ENCODE peak calls at places on chromosome 13, in eight cellular contexts. W is AG10803, Q is cardiac fibroblast, O is upper lobe of left lung, U is mucosa of descending colon, I is choroid plexus epithelial cell, M is GM23338, G is left ventricle myocardium inferior. P is an unnamed sample.

GRCh38 chr13:113901642-113902041 is 37.8 kb upstream of the GAS6 start:
- DNase-seq in G (no peak), W (no peak), U (no peak), Q (no peak), I (no peak), M (no peak), O (no peak), P (no peak)

GRCh38 chr13:114148521-114148855 is 16.1 kb upstream of the RASA3 start:
- DNase-seq in Q (no peak), W (no peak), U (peak), G (no peak), M (no peak), I (no peak), O (peak), P (peak)

GRCh38 chr13:84399320-84400085 is 517.2 kb upstream of the SLITRK1 start:
- DNase-seq in U (no peak), O (no peak), G (no peak), I (peak), M (peak), Q (no peak), W (no peak), P (no peak)

GRCh38 chr13:43364210-43365041 is 341.0 kb downstream of the DNAJC15 start:
- DNase-seq in G (no peak), W (peak), Q (peak), M (no peak), U (no peak), I (peak), O (no peak), P (no peak)

GRCh38 chr13:50692396-50692915 is 151.0 kb downstream of the DLEU7 start:
- DNase-seq in M (no peak), U (no peak), G (no peak), O (no peak), W (peak), Q (no peak), I (no peak), P (no peak)

GRCh38 chr13:30892966-30893365 is 13.1 kb upstream of the MEDAG start:
- DNase-seq in Q (peak), U (no peak), I (peak), W (peak), M (peak), G (no peak), O (no peak), P (peak)

GRCh38 chr13:44004881-44005280 is 125.2 kb downstream of the LACC1 start:
- DNase-seq in G (no peak), O (no peak), U (no peak), Q (peak), M (no peak), W (peak), I (peak), P (no peak)

GRCh38 chr13:76813874-76814273 is 72.3 kb downstream of the KCTD12 start:
- DNase-seq in W (no peak), U (peak), G (no peak), O (no peak), M (no peak), I (no peak), Q (no peak), P (no peak)

GRCh38 chr13:86741762-86742285 is 929.3 kb upstream of the SLITRK5 start:
- DNase-seq in U (no peak), I (peak), Q (no peak), G (no peak), O (no peak), W (no peak), M (peak), P (no peak)

GRCh38 chr13:92553470-92554114 is 673.0 kb upstream of the GPC6 start:
- DNase-seq in W (no peak), G (no peak), I (no peak), Q (no peak), M (no peak), U (no peak), O (no peak), P (no peak)

GRCh38 chr13:71320452-71320851 is 546.6 kb downstream of the DACH1 start:
- DNase-seq in O (no peak), W (no peak), I (peak), M (peak), U (no peak), Q (peak), G (no peak), P (peak)

GRCh38 chr13:110418944-110419343 is 111.9 kb downstream of the COL4A2 start:
- DNase-seq in Q (no peak), W (no peak), O (no peak), U (no peak), I (no peak), G (peak), M (no peak), P (no peak)

GRCh38 chr13:24605923-24606372 is 74.3 kb upstream of the ATP12A start:
- DNase-seq in Q (peak), U (peak), W (peak), G (no peak), M (peak), O (no peak), I (peak), P (peak)

GRCh38 chr13:48567521-48568331 is 34.8 kb upstream of the RCBTB2 start:
- DNase-seq in I (peak), Q (peak), M (no peak), O (no peak), W (peak), G (no peak), U (no peak), P (no peak)

GRCh38 chr13:95784161-95784880 is 107.4 kb downstream of the DNAJC3 start:
- DNase-seq in O (no peak), M (no peak), U (no peak), Q (peak), I (peak), G (no peak), W (peak), P (no peak)

GRCh38 chr13:43786766-43787517 is at the start of gene ENOX1:
- DNase-seq in I (peak), U (peak), Q (peak), O (peak), M (peak), G (peak), W (peak), P (peak)

GRCh38 chr13:113329656-113330312 is 32.7 kb downstream of the LAMP1 start:
- DNase-seq in M (no peak), W (no peak), I (no peak), O (no peak), U (no peak), G (no peak), Q (no peak), P (no peak)

GRCh38 chr13:93039131-93039530 is 187.5 kb upstream of the GPC6 start:
- DNase-seq in I (peak), W (peak), O (no peak), G (no peak), M (no peak), U (no peak), Q (peak), P (no peak)

GRCh38 chr13:30871713-30872029 is 34.4 kb upstream of the MEDAG start:
- DNase-seq in O (no peak), U (no peak), W (no peak), G (no peak), I (no peak), Q (peak), M (no peak), P (no peak)

GRCh38 chr13:75469087-75469486 is 12.9 kb downstream of the TBC1D4 start:
- DNase-seq in M (peak), I (no peak), Q (no peak), O (no peak), W (no peak), G (no peak), U (no peak), P (no peak)

DNA sequence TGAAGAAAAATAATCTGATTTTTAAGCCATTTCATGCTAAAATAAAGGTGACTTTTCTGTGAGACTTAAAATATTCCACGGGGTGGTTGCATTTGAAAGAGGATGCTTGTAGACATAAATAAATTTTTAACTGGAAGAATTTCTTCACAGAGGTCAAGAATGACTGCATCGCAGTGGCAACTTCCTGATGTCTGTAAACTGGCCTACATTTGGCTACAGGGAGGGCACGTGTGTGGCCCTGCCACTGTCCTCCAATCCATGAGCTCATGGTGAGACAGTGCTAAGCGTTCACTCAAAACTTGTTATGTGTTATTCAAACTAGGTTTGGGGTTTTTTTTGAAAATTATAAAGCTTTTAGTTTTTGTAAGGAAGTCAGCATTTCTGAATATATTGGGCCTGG is 1089.3 kb downstream of the EFNB2 start:
- DNase-seq in W (peak), O (no peak), G (no peak), I (peak), Q (no peak), U (no peak), M (no peak), P (no peak)
- TF ChIP-seq CTCF in W (no peak), O (no peak), G (no peak), I (no peak), Q (no peak), U (no peak), M (no peak), P (no peak)

DNA sequence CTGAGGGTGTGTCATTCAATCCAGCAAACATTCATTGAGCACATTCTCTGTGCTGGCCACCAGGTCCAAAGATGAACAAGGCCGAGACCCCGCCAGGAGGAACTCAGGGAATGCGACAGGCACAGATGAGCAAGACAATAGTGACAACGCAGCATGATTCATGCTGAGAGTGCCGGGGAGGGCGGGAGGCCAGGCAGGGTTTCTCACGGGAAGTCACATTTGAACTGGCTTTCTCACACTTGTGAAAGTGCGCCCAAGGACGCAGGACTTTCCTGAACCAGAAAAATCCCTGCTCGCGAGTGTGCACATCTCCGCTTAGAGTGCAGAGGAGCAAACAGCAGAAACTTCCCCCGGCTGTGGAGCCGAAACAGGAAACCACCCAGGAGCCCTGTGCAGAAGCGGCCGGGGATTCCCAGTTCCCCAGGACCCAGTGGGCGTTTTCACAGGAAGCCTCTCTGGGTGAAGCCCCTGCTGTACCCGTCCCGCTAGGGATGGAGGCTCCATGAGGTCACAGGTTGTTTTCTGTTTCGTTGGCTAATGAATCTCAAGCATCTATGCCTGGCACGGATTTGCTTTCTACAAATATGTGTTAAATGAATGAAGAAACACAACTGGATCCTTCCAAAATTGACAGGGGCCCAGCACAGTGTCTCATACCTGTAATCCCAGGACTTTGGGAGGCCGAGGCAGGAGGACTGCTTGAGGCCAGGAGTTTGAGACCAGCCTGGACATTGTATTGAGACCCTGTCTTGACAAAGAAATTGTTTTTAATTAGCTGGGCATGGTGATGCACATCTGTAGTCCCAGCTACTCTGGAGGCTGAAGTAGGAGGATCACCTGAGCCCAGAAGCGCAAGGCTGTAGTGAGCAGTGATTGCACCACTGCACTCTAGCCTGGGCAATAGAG is 68.4 kb upstream of the TM9SF2 start:
- DNase-seq in W (peak), G (peak), M (peak), U (peak), I (peak), O (peak), Q (peak), P (peak)
- H3K4me3 ChIP-seq in W (peak), G (peak), M (no peak), U (no peak), I (peak), O (peak), Q (peak), P (peak)

GRCh38 chr13:107373551-107373950 is 805.6 kb upstream of the ARGLU1 start:
- DNase-seq in I (peak), G (no peak), Q (peak), W (peak), O (no peak), U (no peak), M (peak), P (no peak)
- TF ChIP-seq CTCF in I (peak), G (peak), Q (peak), W (peak), O (peak), U (no peak), M (peak), P (peak)

GRCh38 chr13:97223711-97224461 is 1.8 kb downstream of the MBNL2 start:
- DNase-seq in G (peak), U (peak), Q (peak), W (peak), I (peak), O (peak), M (peak), P (peak)
- H3K4me3 ChIP-seq in G (peak), U (no peak), Q (peak), W (peak), I (peak), O (peak), M (peak), P (peak)

DNA sequence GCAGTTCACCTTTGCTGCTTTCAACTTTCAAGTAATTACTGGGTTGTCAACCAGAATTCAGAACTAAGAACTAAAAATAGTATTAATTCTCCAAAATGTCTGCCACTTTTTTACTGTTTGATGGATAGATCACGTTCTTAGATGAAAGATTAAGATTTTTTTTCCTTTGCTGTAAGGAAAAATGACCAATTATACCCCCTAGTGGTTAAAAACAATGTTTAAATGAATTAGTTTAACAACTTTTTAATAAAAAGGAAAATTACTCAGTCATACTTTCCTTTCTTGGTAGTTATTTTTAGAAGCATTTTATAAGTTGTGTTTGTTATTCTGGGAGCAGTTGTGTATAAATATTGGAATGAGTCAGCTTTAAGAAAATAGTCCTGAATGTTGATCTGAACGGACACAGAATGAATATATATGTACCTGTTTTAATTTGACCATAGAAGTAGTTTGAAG is 4.6 kb downstream of the TM9SF2 start:
- DNase-seq in M (no peak), Q (peak), U (no peak), I (peak), W (peak), O (no peak), G (no peak), P (peak)
- TF ChIP-seq CTCF in M (peak), Q (peak), U (no peak), I (no peak), W (peak), O (peak), G (peak), P (peak)

P was measured in GM12865.